ENCODE peak calls at places on chromosomes 13 and 19, in seven cellular contexts. V is psoas muscle, D is hepatocyte, Y is iPS DF 6.9, S is GM23338, N is adrenal gland, P is PC-9. R is an unnamed sample.

GRCh38 chr19:42268704-42269517 is at the start of gene CIC:
- DNase-seq in S (peak; percentile 100), N (peak; percentile 100), D (peak; percentile 100), Y (peak; percentile 100), V (peak; percentile 99), P (peak; percentile 100), R (peak; percentile 100)

GRCh38 chr19:51514866-51515481 is 13.4 kb upstream of the SIGLEC12 start:
- DNase-seq in N (no peak), P (no peak), D (peak; percentile 65), S (peak; percentile 82), Y (peak; percentile 39), V (no peak), R (no peak)

GRCh38 chr13:26183416-26183815 is 38.7 kb downstream of the RNF6 start:
- DNase-seq in S (no peak), N (no peak), Y (no peak), P (no peak), V (no peak), D (no peak), R (no peak)

GRCh38 chr13:50699874-50700663 is 143.4 kb downstream of the DLEU7 start:
- DNase-seq in N (no peak), P (no peak), D (no peak), S (peak; percentile 12), V (no peak), Y (no peak), R (no peak)

GRCh38 chr19:6091771-6092291 is 18.5 kb downstream of the RFX2 start:
- DNase-seq in D (peak; percentile 50), S (no peak), V (no peak), Y (no peak), N (no peak), P (no peak), R (no peak)

GRCh38 chr19:50387176-50387867 is 3.2 kb downstream of the POLD1 start:
- DNase-seq in D (no peak), S (no peak), N (no peak), V (no peak), Y (no peak), P (peak; percentile 32), R (peak; percentile 37)

GRCh38 chr13:27065582-27065981 is 106.0 kb downstream of the USP12 start:
- DNase-seq in P (no peak), V (no peak), Y (no peak), S (no peak), D (no peak), N (no peak), R (no peak)

GRCh38 chr19:16462757-16463250 is 9.0 kb downstream of the EPS15L1 start:
- DNase-seq in P (peak; percentile 80), N (peak; percentile 79), Y (no peak), S (no peak), D (no peak), V (peak; percentile 71), R (no peak)

GRCh38 chr13:30763786-30764440 is 28.6 kb downstream of the ALOX5AP start:
- DNase-seq in S (no peak), V (no peak), N (no peak), Y (no peak), D (no peak), P (no peak), R (no peak)

GRCh38 chr13:98447881-98448641 is 128.8 kb downstream of the STK24 start:
- DNase-seq in D (peak; percentile 48), S (peak; percentile 95), P (no peak), Y (no peak), V (no peak), N (no peak), R (peak; percentile 75)

GRCh38 chr19:33133438-33134031 is 1.6 kb downstream of the WDR88 start:
- DNase-seq in S (peak; percentile 51), V (no peak), P (no peak), D (no peak), N (peak; percentile 40), Y (no peak), R (no peak)

GRCh38 chr19:41441321-41441945 is 1.5 kb upstream of the ERICH4 start:
- DNase-seq in P (no peak), D (no peak), V (no peak), S (no peak), N (no peak), Y (no peak), R (peak; percentile 22)

GRCh38 chr19:51172223-51172622 is 30.1 kb downstream of the SIGLEC7 start:
- DNase-seq in N (no peak), S (no peak), P (no peak), D (no peak), Y (no peak), V (no peak), R (no peak)

GRCh38 chr13:112903606-112904195 is 65.3 kb upstream of the MCF2L start:
- DNase-seq in V (no peak), D (no peak), S (no peak), Y (no peak), P (no peak), N (no peak), R (no peak)

GRCh38 chr19:8367327-8368001 is 3.5 kb downstream of the ANGPTL4 start:
- DNase-seq in S (peak; percentile 84), P (peak; percentile 89), Y (no peak), V (peak; percentile 96), N (peak; percentile 93), D (peak; percentile 92), R (peak; percentile 88)

GRCh38 chr19:42529248-42529764 is 1.0 kb upstream of the CEACAM1 start:
- DNase-seq in D (peak; percentile 78), S (peak; percentile 69), N (peak; percentile 77), P (no peak), V (peak; percentile 38), Y (peak; percentile 60), R (peak; percentile 44)

GRCh38 chr13:47813683-47814082 is 187.4 kb downstream of the SUCLA2 start:
- DNase-seq in Y (no peak), D (no peak), N (no peak), P (no peak), V (no peak), S (peak; percentile 63), R (no peak)

GRCh38 chr13:111005364-111005763 is 90.5 kb upstream of the ANKRD10 start:
- DNase-seq in V (no peak), D (no peak), S (no peak), Y (no peak), N (no peak), P (no peak), R (no peak)

GRCh38 chr13:45374917-45375316 is 33.9 kb upstream of the TPT1 start:
- DNase-seq in Y (no peak), V (no peak), N (no peak), S (no peak), P (no peak), D (no peak), R (no peak)

GRCh38 chr19:40585677-40586422 is 9.2 kb downstream of the SHKBP1 start:
- DNase-seq in D (no peak), N (no peak), V (no peak), Y (no peak), S (no peak), P (peak; percentile 64), R (no peak)

GRCh38 chr19:9799162-9799561 is 19.7 kb downstream of the FBXL12 start:
- DNase-seq in D (no peak), N (no peak), Y (no peak), S (no peak), P (no peak), V (no peak), R (no peak)

GRCh38 chr13:21324793-21325192 is 134.3 kb downstream of the ZDHHC20 start:
- DNase-seq in P (no peak), S (no peak), D (no peak), V (no peak), N (no peak), Y (no peak), R (no peak)

GRCh38 chr13:20526664-20527063 is 1.0 kb upstream of the CRYL1 start:
- DNase-seq in P (no peak), N (no peak), Y (no peak), S (no peak), D (no peak), V (no peak), R (no peak)

GRCh38 chr13:35789335-35790166 is 313.1 kb upstream of the MAB21L1 start:
- DNase-seq in V (no peak), P (no peak), N (no peak), S (peak; percentile 53), D (peak; percentile 46), Y (no peak), R (no peak)

GRCh38 chr19:44644391-44645016 is 794 bp downstream of the PVR start:
- DNase-seq in P (peak; percentile 62), V (peak; percentile 36), N (peak; percentile 59), D (peak; percentile 70), Y (no peak), S (peak; percentile 79), R (no peak)

GRCh38 chr13:29106651-29107050 is 286.5 kb downstream of the MTUS2 start:
- DNase-seq in Y (no peak), V (no peak), S (no peak), N (no peak), P (no peak), D (no peak), R (no peak)

GRCh38 chr19:4369109-4369887 is 25.9 kb downstream of the MPND start:
- DNase-seq in D (no peak), Y (no peak), S (peak; percentile 47), N (peak; percentile 56), P (no peak), V (peak; percentile 52), R (peak; percentile 79)
- H3K4me1 ChIP-seq in D (peaks cover 33% of the 10 kb centered on the region), Y (peaks cover 11% of the 10 kb centered on the region), S (peaks cover 10% of the 10 kb centered on the region), N (peaks cover 61% of the 10 kb centered on the region), P (peaks cover 12% of the 10 kb centered on the region), V (peaks cover 69% of the 10 kb centered on the region), R (peaks cover 64% of the 10 kb centered on the region)

GRCh38 chr13:95182570-95183285 is 118.5 kb downstream of the ABCC4 start:
- DNase-seq in D (no peak), P (no peak), N (no peak), S (no peak), V (no peak), Y (no peak), R (no peak)
- H3K4me1 ChIP-seq in D (no peaks in the 10 kb centered on the region), P (no peaks in the 10 kb centered on the region), N (peaks cover 11% of the 10 kb centered on the region), S (no peaks in the 10 kb centered on the region), V (peaks cover 13% of the 10 kb centered on the region), Y (no peaks in the 10 kb centered on the region), R (peaks cover 10% of the 10 kb centered on the region)

GRCh38 chr19:2561895-2562294 is 86.0 kb downstream of the GADD45B start:
- DNase-seq in D (no peak), V (no peak), Y (no peak), P (no peak), N (no peak), S (no peak), R (peak; percentile 54)
- H3K4me1 ChIP-seq in D (no peaks in the 10 kb centered on the region), V (no peaks in the 10 kb centered on the region), Y (peaks cover 2% of the 10 kb centered on the region), P (no peaks in the 10 kb centered on the region), N (no peaks in the 10 kb centered on the region), S (no peaks in the 10 kb centered on the region), R (no peaks in the 10 kb centered on the region)

DNA sequence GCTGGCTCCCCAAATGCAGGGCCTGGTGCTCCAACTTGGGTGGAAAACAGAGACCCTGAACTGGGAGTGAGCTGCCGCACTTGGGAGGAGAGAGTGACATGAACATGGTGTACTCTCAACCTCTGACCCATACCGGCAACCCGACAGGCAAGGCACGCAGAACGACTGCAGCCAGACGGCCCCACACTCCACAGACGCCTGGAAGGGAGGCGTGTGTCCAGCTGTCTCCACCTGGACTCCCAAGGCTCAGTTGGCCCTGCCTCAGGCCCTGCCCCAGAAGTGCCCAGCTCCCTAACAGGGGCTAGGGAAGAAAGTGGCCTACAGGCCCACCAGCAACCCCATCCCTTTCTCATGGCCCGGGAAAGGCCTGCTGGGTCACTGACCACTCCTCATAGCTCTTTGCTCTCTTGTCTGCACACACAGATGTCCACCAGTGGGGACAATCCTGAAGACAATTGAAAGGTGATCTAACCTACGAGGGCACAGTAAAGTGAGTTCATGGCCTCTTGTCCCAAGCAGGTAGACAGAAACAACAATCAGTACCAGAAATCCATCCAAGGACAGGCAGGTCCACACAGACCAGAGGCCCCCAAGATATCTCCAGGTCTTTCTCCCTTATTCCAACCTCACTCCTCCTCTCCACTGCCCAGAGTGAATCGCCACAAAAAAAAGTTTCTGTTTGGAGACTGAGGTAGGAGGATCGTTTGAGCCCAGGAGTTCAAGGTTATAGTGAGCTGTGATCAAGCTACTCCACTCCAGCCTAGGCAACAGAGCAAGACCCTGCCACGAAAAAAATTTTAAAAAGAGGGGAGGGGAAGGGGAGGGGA is 28.2 kb downstream of the ELL start:
- DNase-seq in S (no peak), Y (no peak), V (no peak), P (no peak), D (no peak), N (no peak), R (no peak)
- H3K4me1 ChIP-seq in S (no peaks in the 10 kb centered on the region), Y (peaks cover 2% of the 10 kb centered on the region), V (peaks cover 88% of the 10 kb centered on the region), P (peaks cover 24% of the 10 kb centered on the region), D (peaks cover 9% of the 10 kb centered on the region), N (peaks cover 30% of the 10 kb centered on the region), R (peaks cover 85% of the 10 kb centered on the region)

R was measured in heart left ventricle.